ENCODE peak calls at places on chromosomes 2 and 18, in four cellular contexts. One of them, this sample, is unnamed.

GRCh38 chr2:217837001-217837491 is 165.7 kb downstream of the TNS1 start:
- DNase-seq in adrenal gland: peak
- DNase-seq in CD4-positive, alpha-beta T cell: no peak
- DNase-seq in activated CD8-positive, alpha-beta T cell treated with anti-CD3 and anti-CD28 coated beads for 36 hours: no peak
- DNase-seq in this sample: peak

GRCh38 chr2:39469807-39470206 is 32.7 kb upstream of the MAP4K3 start:
- DNase-seq in adrenal gland: peak
- DNase-seq in CD4-positive, alpha-beta T cell: no peak
- DNase-seq in activated CD8-positive, alpha-beta T cell treated with anti-CD3 and anti-CD28 coated beads for 36 hours: peak
- DNase-seq in this sample: no peak

GRCh38 chr18:5630057-5630765 is 86.4 kb upstream of the EPB41L3 start:
- DNase-seq in adrenal gland: peak
- DNase-seq in CD4-positive, alpha-beta T cell: no peak
- DNase-seq in activated CD8-positive, alpha-beta T cell treated with anti-CD3 and anti-CD28 coated beads for 36 hours: peak
- DNase-seq in this sample: no peak

GRCh38 chr2:99654419-99654818 is 164.6 kb upstream of the REV1 start:
- DNase-seq in adrenal gland: no peak
- DNase-seq in CD4-positive, alpha-beta T cell: no peak
- DNase-seq in activated CD8-positive, alpha-beta T cell treated with anti-CD3 and anti-CD28 coated beads for 36 hours: no peak
- DNase-seq in this sample: no peak

GRCh38 chr18:60549338-60549960 is 176.9 kb upstream of the MC4R start:
- DNase-seq in adrenal gland: peak
- DNase-seq in CD4-positive, alpha-beta T cell: no peak
- DNase-seq in activated CD8-positive, alpha-beta T cell treated with anti-CD3 and anti-CD28 coated beads for 36 hours: peak
- DNase-seq in this sample: no peak

GRCh38 chr18:73662440-73662839 is 485.2 kb downstream of the FBXO15 start:
- DNase-seq in adrenal gland: no peak
- DNase-seq in CD4-positive, alpha-beta T cell: no peak
- DNase-seq in activated CD8-positive, alpha-beta T cell treated with anti-CD3 and anti-CD28 coated beads for 36 hours: no peak
- DNase-seq in this sample: no peak

GRCh38 chr2:157758586-157758985 is 117.5 kb downstream of the ACVR1 start:
- DNase-seq in adrenal gland: no peak
- DNase-seq in CD4-positive, alpha-beta T cell: no peak
- DNase-seq in activated CD8-positive, alpha-beta T cell treated with anti-CD3 and anti-CD28 coated beads for 36 hours: no peak
- DNase-seq in this sample: no peak

GRCh38 chr18:231563-231962 is 36.3 kb downstream of the THOC1 start:
- DNase-seq in adrenal gland: no peak
- DNase-seq in CD4-positive, alpha-beta T cell: no peak
- DNase-seq in activated CD8-positive, alpha-beta T cell treated with anti-CD3 and anti-CD28 coated beads for 36 hours: no peak
- DNase-seq in this sample: no peak

GRCh38 chr2:102064679-102065674 is 73.2 kb downstream of the IL1R2 start:
- DNase-seq in adrenal gland: peak
- DNase-seq in CD4-positive, alpha-beta T cell: no peak
- DNase-seq in activated CD8-positive, alpha-beta T cell treated with anti-CD3 and anti-CD28 coated beads for 36 hours: no peak
- DNase-seq in this sample: no peak

GRCh38 chr18:22093731-22094374 is 75.5 kb upstream of the GATA6 start:
- DNase-seq in adrenal gland: no peak
- DNase-seq in CD4-positive, alpha-beta T cell: no peak
- DNase-seq in activated CD8-positive, alpha-beta T cell treated with anti-CD3 and anti-CD28 coated beads for 36 hours: no peak
- DNase-seq in this sample: no peak

GRCh38 chr2:217069263-217070042 is 209.6 kb upstream of the TNP1 start:
- DNase-seq in adrenal gland: no peak
- DNase-seq in CD4-positive, alpha-beta T cell: no peak
- DNase-seq in activated CD8-positive, alpha-beta T cell treated with anti-CD3 and anti-CD28 coated beads for 36 hours: no peak
- DNase-seq in this sample: no peak

GRCh38 chr2:43294973-43295603 is 68.7 kb upstream of the ZFP36L2 start:
- DNase-seq in adrenal gland: no peak
- DNase-seq in CD4-positive, alpha-beta T cell: no peak
- DNase-seq in activated CD8-positive, alpha-beta T cell treated with anti-CD3 and anti-CD28 coated beads for 36 hours: no peak
- DNase-seq in this sample: no peak

GRCh38 chr2:42979416-42979869 is 187.1 kb upstream of the HAAO start:
- DNase-seq in adrenal gland: no peak
- DNase-seq in CD4-positive, alpha-beta T cell: no peak
- DNase-seq in activated CD8-positive, alpha-beta T cell treated with anti-CD3 and anti-CD28 coated beads for 36 hours: no peak
- DNase-seq in this sample: no peak

GRCh38 chr18:63132819-63133200 is 186.8 kb downstream of the BCL2 start:
- DNase-seq in adrenal gland: no peak
- DNase-seq in CD4-positive, alpha-beta T cell: no peak
- DNase-seq in activated CD8-positive, alpha-beta T cell treated with anti-CD3 and anti-CD28 coated beads for 36 hours: no peak
- DNase-seq in this sample: no peak

GRCh38 chr18:2823202-2823601 is 23.6 kb upstream of the EMILIN2 start:
- DNase-seq in adrenal gland: no peak
- DNase-seq in CD4-positive, alpha-beta T cell: no peak
- DNase-seq in activated CD8-positive, alpha-beta T cell treated with anti-CD3 and anti-CD28 coated beads for 36 hours: no peak
- DNase-seq in this sample: no peak

GRCh38 chr2:43217228-43218220 is 8.9 kb downstream of the ZFP36L2 start:
- DNase-seq in adrenal gland: no peak
- DNase-seq in CD4-positive, alpha-beta T cell: no peak
- DNase-seq in activated CD8-positive, alpha-beta T cell treated with anti-CD3 and anti-CD28 coated beads for 36 hours: peak
- DNase-seq in this sample: peak

GRCh38 chr2:220845766-220846273 is 726.3 kb downstream of the EPHA4 start:
- DNase-seq in adrenal gland: no peak
- DNase-seq in CD4-positive, alpha-beta T cell: no peak
- DNase-seq in activated CD8-positive, alpha-beta T cell treated with anti-CD3 and anti-CD28 coated beads for 36 hours: no peak
- DNase-seq in this sample: no peak

GRCh38 chr2:71465356-71465755 is 12.0 kb downstream of the DYSF start:
- DNase-seq in adrenal gland: no peak
- DNase-seq in CD4-positive, alpha-beta T cell: no peak
- DNase-seq in activated CD8-positive, alpha-beta T cell treated with anti-CD3 and anti-CD28 coated beads for 36 hours: no peak
- DNase-seq in this sample: no peak

GRCh38 chr2:166152064-166152463 is 24.2 kb upstream of the SCN1A start:
- DNase-seq in adrenal gland: no peak
- DNase-seq in CD4-positive, alpha-beta T cell: no peak
- DNase-seq in activated CD8-positive, alpha-beta T cell treated with anti-CD3 and anti-CD28 coated beads for 36 hours: no peak
- DNase-seq in this sample: no peak

GRCh38 chr2:113219889-113220641 is 46.3 kb downstream of the PSD4 start:
- DNase-seq in adrenal gland: peak
- DNase-seq in CD4-positive, alpha-beta T cell: no peak
- DNase-seq in activated CD8-positive, alpha-beta T cell treated with anti-CD3 and anti-CD28 coated beads for 36 hours: no peak
- DNase-seq in this sample: no peak

GRCh38 chr2:155733091-155733870 is 599.2 kb downstream of the NR4A2 start:
- DNase-seq in adrenal gland: no peak
- DNase-seq in CD4-positive, alpha-beta T cell: no peak
- DNase-seq in activated CD8-positive, alpha-beta T cell treated with anti-CD3 and anti-CD28 coated beads for 36 hours: no peak
- DNase-seq in this sample: no peak

GRCh38 chr2:85288244-85288725 is 39.5 kb downstream of the TGOLN2 start:
- DNase-seq in adrenal gland: no peak
- DNase-seq in CD4-positive, alpha-beta T cell: no peak
- DNase-seq in activated CD8-positive, alpha-beta T cell treated with anti-CD3 and anti-CD28 coated beads for 36 hours: no peak
- DNase-seq in this sample: no peak

GRCh38 chr2:188916831-188917230 is 57.3 kb upstream of the COL3A1 start:
- DNase-seq in adrenal gland: no peak
- DNase-seq in CD4-positive, alpha-beta T cell: no peak
- DNase-seq in activated CD8-positive, alpha-beta T cell treated with anti-CD3 and anti-CD28 coated beads for 36 hours: no peak
- DNase-seq in this sample: no peak

GRCh38 chr2:87401726-87402345 is 346.1 kb upstream of the PLGLB2 start:
- DNase-seq in adrenal gland: no peak
- DNase-seq in CD4-positive, alpha-beta T cell: no peak
- DNase-seq in activated CD8-positive, alpha-beta T cell treated with anti-CD3 and anti-CD28 coated beads for 36 hours: no peak
- DNase-seq in this sample: no peak

GRCh38 chr2:141133883-141134282 is 996.9 kb downstream of the LRP1B start:
- DNase-seq in adrenal gland: no peak
- DNase-seq in CD4-positive, alpha-beta T cell: no peak
- DNase-seq in activated CD8-positive, alpha-beta T cell treated with anti-CD3 and anti-CD28 coated beads for 36 hours: no peak
- DNase-seq in this sample: no peak

GRCh38 chr2:212945526-212945925 is 205.9 kb downstream of the IKZF2 start:
- DNase-seq in adrenal gland: no peak
- DNase-seq in CD4-positive, alpha-beta T cell: no peak
- DNase-seq in activated CD8-positive, alpha-beta T cell treated with anti-CD3 and anti-CD28 coated beads for 36 hours: no peak
- DNase-seq in this sample: no peak

GRCh38 chr2:130380096-130380934 is 24.5 kb downstream of the PTPN18 start:
- DNase-seq in adrenal gland: no peak
- DNase-seq in CD4-positive, alpha-beta T cell: no peak
- DNase-seq in activated CD8-positive, alpha-beta T cell treated with anti-CD3 and anti-CD28 coated beads for 36 hours: peak
- DNase-seq in this sample: no peak

GRCh38 chr18:5542393-5543035 is 1.3 kb downstream of the EPB41L3 start:
- DNase-seq in adrenal gland: peak
- DNase-seq in CD4-positive, alpha-beta T cell: no peak
- DNase-seq in activated CD8-positive, alpha-beta T cell treated with anti-CD3 and anti-CD28 coated beads for 36 hours: no peak
- DNase-seq in this sample: no peak

GRCh38 chr2:203740741-203741363 is 34.4 kb downstream of the CD28 start:
- DNase-seq in adrenal gland: no peak
- DNase-seq in CD4-positive, alpha-beta T cell: no peak
- DNase-seq in activated CD8-positive, alpha-beta T cell treated with anti-CD3 and anti-CD28 coated beads for 36 hours: peak
- DNase-seq in this sample: no peak

GRCh38 chr18:7778181-7778580 is 211.1 kb downstream of the PTPRM start:
- DNase-seq in adrenal gland: peak
- DNase-seq in CD4-positive, alpha-beta T cell: no peak
- DNase-seq in activated CD8-positive, alpha-beta T cell treated with anti-CD3 and anti-CD28 coated beads for 36 hours: no peak
- DNase-seq in this sample: no peak

GRCh38 chr18:69402219-69402989 is 1.7 kb downstream of the DOK6 start:
- DNase-seq in adrenal gland: no peak
- DNase-seq in CD4-positive, alpha-beta T cell: no peak
- DNase-seq in activated CD8-positive, alpha-beta T cell treated with anti-CD3 and anti-CD28 coated beads for 36 hours: no peak
- DNase-seq in this sample: no peak

GRCh38 chr2:73134471-73134870 is 21.7 kb upstream of the RAB11FIP5 start:
- DNase-seq in adrenal gland: no peak
- DNase-seq in CD4-positive, alpha-beta T cell: no peak
- DNase-seq in activated CD8-positive, alpha-beta T cell treated with anti-CD3 and anti-CD28 coated beads for 36 hours: no peak
- DNase-seq in this sample: no peak

GRCh38 chr2:232465061-232465460 is 9.1 kb downstream of the ALPI start:
- DNase-seq in adrenal gland: no peak
- DNase-seq in CD4-positive, alpha-beta T cell: no peak
- DNase-seq in activated CD8-positive, alpha-beta T cell treated with anti-CD3 and anti-CD28 coated beads for 36 hours: no peak
- DNase-seq in this sample: no peak

GRCh38 chr2:235745597-235745996 is 251.8 kb downstream of the AGAP1 start:
- DNase-seq in adrenal gland: no peak
- DNase-seq in CD4-positive, alpha-beta T cell: no peak
- DNase-seq in activated CD8-positive, alpha-beta T cell treated with anti-CD3 and anti-CD28 coated beads for 36 hours: no peak
- DNase-seq in this sample: no peak

GRCh38 chr2:230723363-230723762 is 10.7 kb downstream of the CAB39 start:
- DNase-seq in adrenal gland: no peak
- DNase-seq in CD4-positive, alpha-beta T cell: peak
- DNase-seq in activated CD8-positive, alpha-beta T cell treated with anti-CD3 and anti-CD28 coated beads for 36 hours: peak
- DNase-seq in this sample: no peak

GRCh38 chr2:23385748-23386421 is 906 bp downstream of the KLHL29 start:
- DNase-seq in adrenal gland: peak
- DNase-seq in CD4-positive, alpha-beta T cell: no peak
- DNase-seq in activated CD8-positive, alpha-beta T cell treated with anti-CD3 and anti-CD28 coated beads for 36 hours: no peak
- DNase-seq in this sample: peak

DNA sequence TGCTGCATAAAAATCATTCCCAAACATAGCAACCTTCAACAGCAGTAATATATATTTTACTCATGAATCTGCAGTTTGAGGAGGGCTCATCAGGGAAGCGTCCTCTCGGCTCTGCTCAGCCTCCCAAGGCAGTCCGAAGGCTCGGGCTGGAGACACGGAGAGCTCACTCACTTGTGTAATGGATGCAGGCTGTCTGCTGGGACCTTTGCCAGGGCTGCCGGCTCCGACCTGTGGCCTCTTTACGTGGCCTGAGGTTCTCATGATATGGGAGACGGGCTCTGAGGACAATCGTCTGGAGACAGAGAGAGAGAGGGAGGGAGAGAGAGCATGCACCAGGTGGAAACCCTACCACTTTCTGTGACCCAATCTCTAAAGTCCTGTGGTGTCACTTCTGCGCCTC is 59.9 kb downstream of the CD8B2 start:
- DNase-seq in adrenal gland: peak
- DNase-seq in CD4-positive, alpha-beta T cell: no peak
- DNase-seq in activated CD8-positive, alpha-beta T cell treated with anti-CD3 and anti-CD28 coated beads for 36 hours: no peak
- DNase-seq in this sample: no peak
- TF ChIP-seq CTCF in adrenal gland: no peak
- TF ChIP-seq CTCF in CD4-positive, alpha-beta T cell: no peak
- TF ChIP-seq CTCF in activated CD8-positive, alpha-beta T cell treated with anti-CD3 and anti-CD28 coated beads for 36 hours: no peak
- TF ChIP-seq CTCF in this sample: no peak

GRCh38 chr2:208389940-208390339 is 16.7 kb upstream of the PTH2R start:
- DNase-seq in adrenal gland: no peak
- DNase-seq in CD4-positive, alpha-beta T cell: no peak
- DNase-seq in activated CD8-positive, alpha-beta T cell treated with anti-CD3 and anti-CD28 coated beads for 36 hours: no peak
- DNase-seq in this sample: no peak

GRCh38 chr2:208386546-208386945 is 20.0 kb upstream of the PTH2R start:
- DNase-seq in adrenal gland: no peak
- DNase-seq in CD4-positive, alpha-beta T cell: no peak
- DNase-seq in activated CD8-positive, alpha-beta T cell treated with anti-CD3 and anti-CD28 coated beads for 36 hours: no peak
- DNase-seq in this sample: no peak

GRCh38 chr2:208392300-208392699 is 14.3 kb upstream of the PTH2R start:
- DNase-seq in adrenal gland: no peak
- DNase-seq in CD4-positive, alpha-beta T cell: no peak
- DNase-seq in activated CD8-positive, alpha-beta T cell treated with anti-CD3 and anti-CD28 coated beads for 36 hours: no peak
- DNase-seq in this sample: no peak
- TF ChIP-seq CTCF in adrenal gland: no peak
- TF ChIP-seq CTCF in CD4-positive, alpha-beta T cell: no peak
- TF ChIP-seq CTCF in activated CD8-positive, alpha-beta T cell treated with anti-CD3 and anti-CD28 coated beads for 36 hours: no peak
- TF ChIP-seq CTCF in this sample: no peak

GRCh38 chr2:226979004-226979403 is 143.2 kb downstream of the RHBDD1 start:
- DNase-seq in adrenal gland: no peak
- DNase-seq in CD4-positive, alpha-beta T cell: no peak
- DNase-seq in activated CD8-positive, alpha-beta T cell treated with anti-CD3 and anti-CD28 coated beads for 36 hours: no peak
- DNase-seq in this sample: no peak
- TF ChIP-seq CTCF in adrenal gland: no peak
- TF ChIP-seq CTCF in CD4-positive, alpha-beta T cell: no peak
- TF ChIP-seq CTCF in activated CD8-positive, alpha-beta T cell treated with anti-CD3 and anti-CD28 coated beads for 36 hours: no peak
- TF ChIP-seq CTCF in this sample: no peak

GRCh38 chr2:222451270-222451674 is 26.9 kb downstream of the SGPP2 start:
- DNase-seq in adrenal gland: no peak
- DNase-seq in CD4-positive, alpha-beta T cell: no peak
- DNase-seq in activated CD8-positive, alpha-beta T cell treated with anti-CD3 and anti-CD28 coated beads for 36 hours: no peak
- DNase-seq in this sample: no peak
- TF ChIP-seq CTCF in adrenal gland: no peak
- TF ChIP-seq CTCF in CD4-positive, alpha-beta T cell: no peak
- TF ChIP-seq CTCF in activated CD8-positive, alpha-beta T cell treated with anti-CD3 and anti-CD28 coated beads for 36 hours: no peak
- TF ChIP-seq CTCF in this sample: no peak

DNA sequence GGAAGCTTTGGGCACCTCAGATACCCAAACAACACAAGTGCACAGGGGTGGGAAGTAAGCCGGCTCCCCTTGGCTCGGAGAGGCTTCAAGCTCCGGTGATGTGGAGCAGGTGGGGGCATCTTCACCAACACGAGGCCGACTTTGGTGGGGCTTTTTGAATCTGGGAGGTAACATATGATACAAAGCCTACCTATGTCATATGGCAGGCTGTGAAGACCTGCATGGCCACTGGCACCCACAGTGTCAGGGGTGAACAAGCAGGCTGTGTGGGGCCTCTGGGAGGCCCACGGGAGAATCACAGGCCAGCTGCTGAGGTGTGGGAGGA is 109.0 kb downstream of the EIPR1 start:
- DNase-seq in adrenal gland: no peak
- DNase-seq in CD4-positive, alpha-beta T cell: no peak
- DNase-seq in activated CD8-positive, alpha-beta T cell treated with anti-CD3 and anti-CD28 coated beads for 36 hours: no peak
- DNase-seq in this sample: no peak
- TF ChIP-seq CTCF in adrenal gland: no peak
- TF ChIP-seq CTCF in CD4-positive, alpha-beta T cell: no peak
- TF ChIP-seq CTCF in activated CD8-positive, alpha-beta T cell treated with anti-CD3 and anti-CD28 coated beads for 36 hours: no peak
- TF ChIP-seq CTCF in this sample: no peak

GRCh38 chr18:34866739-34867138 is 156.6 kb downstream of the DTNA start:
- DNase-seq in adrenal gland: no peak
- DNase-seq in CD4-positive, alpha-beta T cell: no peak
- DNase-seq in activated CD8-positive, alpha-beta T cell treated with anti-CD3 and anti-CD28 coated beads for 36 hours: no peak
- DNase-seq in this sample: no peak
- TF ChIP-seq CTCF in adrenal gland: peak
- TF ChIP-seq CTCF in CD4-positive, alpha-beta T cell: peak
- TF ChIP-seq CTCF in activated CD8-positive, alpha-beta T cell treated with anti-CD3 and anti-CD28 coated beads for 36 hours: peak
- TF ChIP-seq CTCF in this sample: no peak

This sample was measured in ovary.